ENCODE peak calls at places on chromosomes 1 and 21, in nine cellular contexts. Z, W, A, M, H, K, L, B and Y are unnamed samples.

GRCh38 chr1:8155528-8156186 is 129.5 kb upstream of the ERRFI1 start:
- DNase-seq in K (peak), Z (peak), B (peak), W (no peak), A (peak), H (peak), L (peak), M (peak), Y (no peak)

GRCh38 chr1:98860314-98860713 is 144.3 kb downstream of the PLPPR5 start:
- DNase-seq in W (no peak), M (no peak), B (no peak), H (no peak), A (no peak), K (no peak), L (no peak), Z (no peak), Y (no peak)

GRCh38 chr1:202811296-202812175 is 782 bp downstream of the PCAT6 start:
- DNase-seq in B (peak), L (peak), M (no peak), K (peak), A (no peak), W (peak), H (peak), Z (no peak), Y (no peak)

GRCh38 chr1:222815367-222815765 is 527 bp downstream of the DISP1 start:
- DNase-seq in M (no peak), K (peak), W (peak), H (no peak), Z (no peak), L (peak), B (peak), A (no peak), Y (no peak)

GRCh38 chr1:13759072-13759471 is 59.1 kb downstream of the PRDM2 start:
- DNase-seq in H (no peak), B (peak), M (no peak), A (no peak), Z (no peak), L (no peak), K (no peak), W (no peak), Y (no peak)

GRCh38 chr1:107649023-107649422 is 316.0 kb downstream of the VAV3 start:
- DNase-seq in A (no peak), H (peak), B (peak), K (no peak), Z (peak), W (no peak), M (no peak), L (no peak), Y (no peak)

GRCh38 chr1:99869304-99869703 is 19.1 kb downstream of the AGL start:
- DNase-seq in L (peak), W (no peak), H (peak), K (peak), A (no peak), B (no peak), Z (peak), M (no peak), Y (peak)

GRCh38 chr1:16721871-16722641 is 18.3 kb upstream of the RNU1-4 start:
- DNase-seq in Z (no peak), K (no peak), B (peak), L (no peak), H (no peak), W (no peak), A (no peak), M (no peak), Y (no peak)

GRCh38 chr1:203427451-203427850 is 48.2 kb upstream of the PRELP start:
- DNase-seq in B (no peak), Z (no peak), A (no peak), M (no peak), H (no peak), W (no peak), L (no peak), K (no peak), Y (no peak)

GRCh38 chr1:24403806-24404205 is 9.8 kb downstream of the STPG1 start:
- DNase-seq in W (no peak), K (no peak), Z (no peak), L (no peak), M (no peak), A (no peak), H (no peak), B (no peak), Y (no peak)

GRCh38 chr1:245177071-245177900 is 22.5 kb downstream of the KIF26B start:
- DNase-seq in K (no peak), H (no peak), B (peak), A (no peak), M (no peak), W (peak), L (no peak), Z (no peak), Y (no peak)

GRCh38 chr1:32984090-32984828 is 19.6 kb upstream of the RNF19B start:
- DNase-seq in L (peak), W (no peak), H (peak), Z (peak), B (no peak), M (no peak), A (no peak), K (peak), Y (no peak)

GRCh38 chr21:38308010-38308784 is 51.4 kb downstream of the KCNJ15 start:
- DNase-seq in H (peak), M (no peak), A (no peak), Z (peak), K (no peak), W (no peak), B (no peak), L (peak), Y (no peak)

GRCh38 chr1:18059206-18059605 is 48.4 kb upstream of the IGSF21 start:
- DNase-seq in M (no peak), L (no peak), K (no peak), H (no peak), W (no peak), Z (no peak), A (no peak), B (no peak), Y (no peak)

GRCh38 chr1:235763962-235764361 is 102.7 kb downstream of the LYST start:
- DNase-seq in B (no peak), Z (no peak), M (no peak), H (peak), K (peak), W (no peak), L (no peak), A (no peak), Y (no peak)

GRCh38 chr1:113701429-113701828 is 57.9 kb downstream of the PHTF1 start:
- DNase-seq in A (no peak), K (peak), Z (no peak), B (no peak), W (no peak), L (peak), H (no peak), M (no peak), Y (peak)

GRCh38 chr1:108639899-108640560 is 20.9 kb downstream of the HENMT1 start:
- DNase-seq in L (no peak), M (no peak), W (no peak), A (no peak), H (no peak), B (no peak), Z (no peak), K (no peak), Y (no peak)

GRCh38 chr1:41383094-41383852 is 22.0 kb downstream of the FOXO6 start:
- DNase-seq in K (no peak), A (no peak), M (no peak), B (no peak), Z (peak), W (no peak), L (peak), H (peak), Y (no peak)

GRCh38 chr1:14561014-14561693 is 37.3 kb upstream of the KAZN start:
- DNase-seq in M (no peak), B (no peak), A (no peak), L (no peak), H (peak), K (no peak), W (no peak), Z (peak), Y (no peak)

GRCh38 chr1:52264530-52265115 is 101.4 kb downstream of the CC2D1B start:
- DNase-seq in L (peak), Z (no peak), M (no peak), H (no peak), A (no peak), B (no peak), K (peak), W (no peak), Y (no peak)

GRCh38 chr1:40153073-40153770 is 8.0 kb upstream of the RLF start:
- DNase-seq in A (no peak), B (peak), H (peak), L (peak), W (peak), Z (peak), M (no peak), K (peak), Y (peak)

GRCh38 chr1:27562483-27563406 is 41.2 kb downstream of the AHDC1 start:
- DNase-seq in K (no peak), B (peak), H (no peak), M (no peak), W (no peak), L (no peak), A (no peak), Z (no peak), Y (no peak)

GRCh38 chr1:54001620-54002019 is 16.4 kb downstream of the LDLRAD1 start:
- DNase-seq in H (no peak), B (no peak), M (no peak), W (no peak), A (peak), L (no peak), K (no peak), Z (no peak), Y (no peak)

GRCh38 chr1:245683377-245683716 is 528.6 kb downstream of the KIF26B start:
- DNase-seq in A (peak), H (no peak), K (no peak), Z (no peak), W (no peak), B (no peak), M (no peak), L (no peak), Y (no peak)

GRCh38 chr1:2339206-2340085 is 51.9 kb downstream of the MORN1 start:
- DNase-seq in H (no peak), L (no peak), B (no peak), W (no peak), M (no peak), Z (no peak), A (no peak), K (no peak), Y (no peak)

GRCh38 chr1:146012703-146013565 is 8.6 kb downstream of the HJV start:
- DNase-seq in B (peak), Z (peak), A (peak), W (peak), K (peak), H (peak), M (no peak), L (peak), Y (peak)

GRCh38 chr1:150150511-150151021 is 850 bp downstream of the PLEKHO1 start:
- DNase-seq in L (no peak), W (no peak), H (no peak), A (no peak), M (peak), K (no peak), B (peak), Z (no peak), Y (no peak)

GRCh38 chr21:21851657-21852056 is 853.4 kb downstream of the NCAM2 start:
- DNase-seq in B (no peak), W (no peak), H (peak), L (no peak), M (no peak), K (peak), A (no peak), Z (peak), Y (no peak)

GRCh38 chr1:17438176-17438976 is 1.1 kb downstream of the RCC2 start:
- DNase-seq in K (peak), Z (peak), H (peak), B (peak), M (peak), W (peak), A (peak), L (peak), Y (no peak)

GRCh38 chr1:23029337-23029736 is 10.1 kb downstream of the KDM1A start:
- DNase-seq in K (no peak), L (no peak), A (no peak), M (no peak), B (no peak), Z (no peak), W (no peak), H (no peak), Y (no peak)

GRCh38 chr1:168410464-168410863 is 129.8 kb downstream of the TBX19 start:
- DNase-seq in K (no peak), A (no peak), B (no peak), H (no peak), W (no peak), L (no peak), M (no peak), Z (no peak), Y (no peak)

GRCh38 chr1:55057270-55057955 is 18.1 kb downstream of the PCSK9 start:
- DNase-seq in K (no peak), Z (no peak), B (no peak), M (no peak), W (no peak), A (no peak), L (no peak), H (no peak), Y (no peak)

GRCh38 chr1:8424539-8425116 is 106.7 kb downstream of the SLC45A1 start:
- DNase-seq in M (peak), A (peak), B (peak), L (no peak), W (peak), Z (no peak), K (peak), H (no peak), Y (no peak)

GRCh38 chr1:156664046-156664948 is 12.9 kb downstream of the NES start:
- DNase-seq in Z (peak), L (no peak), A (no peak), H (peak), W (no peak), M (no peak), B (no peak), K (no peak), Y (no peak)

GRCh38 chr1:24828183-24828886 is 83.1 kb downstream of the CLIC4 start:
- DNase-seq in M (no peak), L (no peak), A (no peak), B (no peak), H (no peak), W (no peak), K (no peak), Z (no peak), Y (no peak)

DNA sequence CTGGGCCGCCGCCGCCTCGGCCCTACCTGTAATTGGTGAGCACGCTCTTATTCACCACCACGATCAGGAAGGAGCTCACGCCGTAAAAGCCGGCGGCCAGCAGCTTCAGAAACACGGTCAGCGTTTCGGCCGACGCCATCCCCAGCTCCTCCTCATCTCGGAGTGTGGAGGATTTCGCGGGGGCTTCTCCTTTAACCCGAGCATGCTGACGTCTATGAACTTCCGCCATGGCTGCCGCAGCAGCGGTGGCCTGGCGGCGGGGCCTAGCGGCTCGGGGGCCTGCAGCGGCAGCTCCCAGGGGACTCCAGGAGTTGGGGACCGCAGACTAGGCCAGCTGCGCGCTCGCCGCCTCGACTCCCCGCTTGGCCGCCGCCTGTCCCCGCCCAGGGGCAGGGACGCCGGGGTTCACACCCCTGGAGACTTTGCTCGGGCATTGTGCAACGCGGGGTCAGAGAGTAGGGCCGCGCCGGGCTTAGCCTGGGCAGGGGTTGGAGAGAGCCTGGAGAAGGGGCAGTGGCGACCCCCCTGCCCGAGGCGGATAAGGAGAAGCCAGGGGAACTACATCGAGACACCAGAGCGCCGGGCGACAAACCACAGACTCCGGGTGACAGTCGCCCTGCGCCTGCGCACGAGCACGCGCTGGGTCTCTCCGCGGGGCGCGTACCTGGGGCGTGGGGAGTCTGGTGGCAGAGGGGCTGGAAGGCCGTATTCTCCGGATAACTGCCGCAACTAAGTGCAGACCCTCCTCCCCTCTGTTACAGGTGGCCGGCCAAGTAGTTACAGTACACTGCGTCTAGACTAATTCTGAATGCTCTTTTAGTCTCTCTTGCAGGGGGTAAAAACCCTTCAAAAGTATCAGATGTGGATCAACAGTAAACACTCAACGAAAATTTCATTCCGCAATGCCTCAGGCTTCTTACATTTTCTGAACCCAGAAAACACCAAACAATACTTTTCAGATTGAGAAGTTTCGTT is at the start of gene SLC35D1:
- DNase-seq in W (peak), Z (peak), M (peak), K (peak), H (peak), B (peak), A (peak), L (peak), Y (no peak)
- TF ChIP-seq CTCF in W (no peak), Z (no peak), M (no peak), K (no peak), H (no peak), B (no peak), A (no peak), L (no peak), Y (no peak)

DNA sequence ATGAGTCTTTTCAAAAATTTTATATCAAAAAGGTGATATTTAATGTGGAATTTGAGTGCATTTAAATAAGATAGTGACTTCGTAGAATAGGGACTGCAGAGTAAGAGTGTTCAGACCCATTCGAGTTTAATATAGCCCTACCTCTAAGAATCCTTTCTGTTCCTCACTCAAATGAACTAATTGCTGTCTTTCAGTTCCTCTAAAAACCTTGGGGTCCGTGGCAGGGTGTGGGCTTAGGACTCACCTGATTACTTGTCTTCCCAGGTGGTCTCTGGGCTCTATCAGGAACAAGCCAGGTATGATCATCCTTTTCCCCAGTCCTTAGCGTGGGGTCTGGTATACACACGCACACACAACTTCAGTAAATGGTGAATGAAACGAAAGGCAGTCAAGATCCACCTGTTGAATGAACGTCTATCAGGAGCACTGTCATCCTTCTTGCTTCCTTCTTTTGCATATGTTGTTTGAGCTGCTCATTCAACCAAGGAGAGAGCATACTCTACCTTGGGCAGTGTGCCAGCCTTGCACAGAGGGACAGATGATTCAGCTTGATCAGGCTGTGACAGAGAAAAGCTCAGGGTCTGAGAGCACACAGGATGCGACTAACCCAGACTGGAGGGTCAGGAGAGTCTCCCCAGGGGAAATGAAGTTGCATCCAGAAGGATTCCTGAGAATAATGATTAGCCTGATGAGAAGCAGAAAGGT is 1.2 kb upstream of the RNF11 start:
- DNase-seq in L (peak), K (peak), M (peak), B (peak), H (peak), W (peak), A (peak), Z (no peak), Y (no peak)
- H3K4me3 ChIP-seq in L (no peak), K (no peak), M (peak), B (no peak), H (no peak), W (no peak), A (peak), Z (no peak), Y (no peak)

DNA sequence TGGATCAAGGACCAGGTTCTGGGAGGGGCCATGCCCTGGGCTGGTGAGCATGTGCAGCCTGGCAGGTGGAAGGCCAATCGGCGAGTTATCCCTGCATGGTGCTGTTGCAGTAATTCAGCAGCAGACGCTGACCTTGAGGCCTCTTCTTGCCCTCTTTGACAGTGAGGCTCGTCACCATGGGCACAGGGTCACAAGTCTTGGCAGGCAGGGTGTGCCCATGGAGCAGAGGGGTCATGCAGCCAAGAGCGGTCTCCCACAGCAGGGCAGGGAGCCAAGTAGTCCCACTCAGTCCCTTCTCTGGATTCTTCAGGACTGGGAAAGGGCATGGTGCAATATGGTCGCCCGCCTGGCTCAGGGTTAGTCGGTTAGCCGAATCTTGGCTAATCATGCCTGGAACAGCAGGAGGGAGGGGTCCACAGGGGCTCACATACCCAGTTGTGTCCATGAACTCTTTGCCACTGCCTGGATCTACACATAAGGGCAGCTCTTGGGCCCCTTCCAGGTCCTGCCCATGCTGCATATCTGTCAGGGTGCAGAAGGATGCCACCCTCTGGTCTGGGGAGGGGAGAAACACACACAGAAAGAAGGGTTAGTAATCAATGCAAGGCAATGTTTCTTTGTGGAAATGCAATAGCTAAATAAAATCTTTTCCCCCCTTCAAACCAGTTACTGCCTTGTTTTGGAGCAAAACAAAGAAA is 226.8 kb downstream of the SIPA1L2 start:
- DNase-seq in M (no peak), B (no peak), K (no peak), Z (no peak), W (no peak), A (no peak), L (no peak), H (no peak), Y (no peak)
- TF ChIP-seq CTCF in M (no peak), B (no peak), K (no peak), Z (no peak), W (no peak), A (no peak), L (no peak), H (no peak), Y (no peak)

GRCh38 chr1:228214921-228215662 is 7.2 kb downstream of the OBSCN start:
- DNase-seq in H (no peak), W (peak), L (no peak), A (no peak), B (no peak), M (no peak), K (no peak), Z (no peak), Y (no peak)
- H3K4me3 ChIP-seq in H (no peak), W (no peak), L (no peak), A (no peak), B (no peak), M (no peak), K (no peak), Z (no peak), Y (no peak)